ENCODE peak calls at places on chromosomes 16 and 17, in ten cellular contexts. One of them, this sample, is unnamed.

GRCh38 chr16:28548306-28548802 is 5.4 kb upstream of the SGF29 start:
- DNase-seq in AG04450: no peak
- DNase-seq in tibial nerve: no peak
- DNase-seq in GOT3: no peak
- DNase-seq in COR-L47: no peak
- DNase-seq in NCI-H1092: no peak
- DNase-seq in SJCRH30: no peak
- DNase-seq in RCC 7860: no peak
- DNase-seq in activated naive CD8-positive, alpha-beta T cell treated with anti-CD3 and anti-CD28 coated beads for 36 hours: no peak
- DNase-seq in AG10803: no peak
- DNase-seq in this sample: no peak

GRCh38 chr16:21997693-21998480 is 3.0 kb downstream of the PDZD9 start:
- DNase-seq in GOT3: no peak
- DNase-seq in NCI-H1092: no peak
- DNase-seq in RCC 7860: no peak
- DNase-seq in AG04450: no peak
- DNase-seq in tibial nerve: no peak
- DNase-seq in AG10803: no peak
- DNase-seq in SJCRH30: no peak
- DNase-seq in activated naive CD8-positive, alpha-beta T cell treated with anti-CD3 and anti-CD28 coated beads for 36 hours: no peak
- DNase-seq in COR-L47: no peak
- DNase-seq in this sample: no peak

GRCh38 chr16:2039286-2040030 is 8.2 kb downstream of the NTHL1 start:
- DNase-seq in NCI-H1092: peak
- DNase-seq in COR-L47: no peak
- DNase-seq in tibial nerve: peak
- DNase-seq in AG10803: peak
- DNase-seq in RCC 7860: no peak
- DNase-seq in AG04450: peak
- DNase-seq in activated naive CD8-positive, alpha-beta T cell treated with anti-CD3 and anti-CD28 coated beads for 36 hours: no peak
- DNase-seq in GOT3: no peak
- DNase-seq in SJCRH30: peak
- DNase-seq in this sample: peak

GRCh38 chr16:52480237-52480636 is 66.7 kb downstream of the TOX3 start:
- DNase-seq in AG10803: no peak
- DNase-seq in tibial nerve: no peak
- DNase-seq in AG04450: no peak
- DNase-seq in SJCRH30: no peak
- DNase-seq in GOT3: no peak
- DNase-seq in COR-L47: no peak
- DNase-seq in RCC 7860: no peak
- DNase-seq in activated naive CD8-positive, alpha-beta T cell treated with anti-CD3 and anti-CD28 coated beads for 36 hours: no peak
- DNase-seq in NCI-H1092: no peak
- DNase-seq in this sample: no peak

GRCh38 chr16:1366712-1367299 is 15.1 kb downstream of the GNPTG start:
- DNase-seq in NCI-H1092: no peak
- DNase-seq in SJCRH30: no peak
- DNase-seq in AG04450: no peak
- DNase-seq in COR-L47: no peak
- DNase-seq in AG10803: no peak
- DNase-seq in tibial nerve: no peak
- DNase-seq in RCC 7860: no peak
- DNase-seq in GOT3: no peak
- DNase-seq in activated naive CD8-positive, alpha-beta T cell treated with anti-CD3 and anti-CD28 coated beads for 36 hours: no peak
- DNase-seq in this sample: no peak

GRCh38 chr16:28195859-28196258 is 15.9 kb downstream of the XPO6 start:
- DNase-seq in tibial nerve: no peak
- DNase-seq in COR-L47: no peak
- DNase-seq in NCI-H1092: no peak
- DNase-seq in RCC 7860: no peak
- DNase-seq in AG04450: no peak
- DNase-seq in activated naive CD8-positive, alpha-beta T cell treated with anti-CD3 and anti-CD28 coated beads for 36 hours: no peak
- DNase-seq in SJCRH30: no peak
- DNase-seq in AG10803: no peak
- DNase-seq in GOT3: no peak
- DNase-seq in this sample: no peak

GRCh38 chr16:66690106-66690847 is 6.3 kb downstream of the CMTM4 start:
- DNase-seq in AG10803: no peak
- DNase-seq in SJCRH30: no peak
- DNase-seq in AG04450: no peak
- DNase-seq in activated naive CD8-positive, alpha-beta T cell treated with anti-CD3 and anti-CD28 coated beads for 36 hours: no peak
- DNase-seq in NCI-H1092: no peak
- DNase-seq in tibial nerve: no peak
- DNase-seq in RCC 7860: no peak
- DNase-seq in GOT3: no peak
- DNase-seq in COR-L47: no peak
- DNase-seq in this sample: no peak

GRCh38 chr17:12104831-12105230 is 84.2 kb downstream of the MAP2K4 start:
- DNase-seq in tibial nerve: no peak
- DNase-seq in SJCRH30: peak
- DNase-seq in COR-L47: no peak
- DNase-seq in GOT3: no peak
- DNase-seq in RCC 7860: no peak
- DNase-seq in NCI-H1092: no peak
- DNase-seq in AG04450: no peak
- DNase-seq in AG10803: no peak
- DNase-seq in activated naive CD8-positive, alpha-beta T cell treated with anti-CD3 and anti-CD28 coated beads for 36 hours: no peak
- DNase-seq in this sample: no peak

GRCh38 chr16:14063618-14064581 is 7.2 kb upstream of the MRTFB start:
- DNase-seq in activated naive CD8-positive, alpha-beta T cell treated with anti-CD3 and anti-CD28 coated beads for 36 hours: no peak
- DNase-seq in AG10803: no peak
- DNase-seq in AG04450: no peak
- DNase-seq in GOT3: no peak
- DNase-seq in NCI-H1092: no peak
- DNase-seq in COR-L47: no peak
- DNase-seq in RCC 7860: no peak
- DNase-seq in SJCRH30: no peak
- DNase-seq in tibial nerve: no peak
- DNase-seq in this sample: no peak

GRCh38 chr16:19375561-19376158 is 42.0 kb upstream of the TMC5 start:
- DNase-seq in SJCRH30: peak
- DNase-seq in tibial nerve: no peak
- DNase-seq in AG10803: peak
- DNase-seq in activated naive CD8-positive, alpha-beta T cell treated with anti-CD3 and anti-CD28 coated beads for 36 hours: peak
- DNase-seq in GOT3: no peak
- DNase-seq in AG04450: peak
- DNase-seq in RCC 7860: peak
- DNase-seq in COR-L47: peak
- DNase-seq in NCI-H1092: peak
- DNase-seq in this sample: no peak